ENCODE peak calls at places on chromosomes 1 and 21, in five cellular contexts. P is spleen, B is astrocyte of the cerebellum, V is ascending aorta, D is heart right ventricle. G is an unnamed sample.

GRCh38 chr1:8496473-8496872 is 178.6 kb downstream of the SLC45A1 start:
- DNase-seq in P (no peak), B (no peak), V (no peak), D (no peak), G (no peak)

GRCh38 chr1:6423321-6423999 is 1.1 kb upstream of the ESPN start:
- DNase-seq in P (peak), B (peak), V (no peak), D (no peak), G (no peak)

GRCh38 chr1:162336621-162337020 is 40.0 kb downstream of the SPATA46 start:
- DNase-seq in P (no peak), B (no peak), V (no peak), D (no peak), G (no peak)

GRCh38 chr1:109895720-109896504 is 14.7 kb upstream of the CSF1 start:
- DNase-seq in P (peak), B (no peak), V (no peak), D (peak), G (no peak)

GRCh38 chr1:37776946-37777516 is 12.1 kb upstream of the EPHA10 start:
- DNase-seq in P (no peak), B (no peak), V (no peak), D (no peak), G (no peak)

GRCh38 chr1:236403905-236404696 is 10.0 kb downstream of the EDARADD start:
- DNase-seq in P (no peak), B (no peak), V (no peak), D (no peak), G (no peak)

GRCh38 chr1:172977296-172978027 is 73.3 kb downstream of the TNFSF18 start:
- DNase-seq in P (no peak), B (no peak), V (no peak), D (no peak), G (no peak)

GRCh38 chr1:5333326-5333725 is 658.9 kb downstream of the NPHP4 start:
- DNase-seq in P (no peak), B (no peak), V (no peak), D (no peak), G (no peak)

GRCh38 chr21:33441489-33442477 is 38.0 kb downstream of the TMEM50B start:
- DNase-seq in P (peak), B (peak), V (no peak), D (peak), G (peak)

GRCh38 chr1:10830961-10831669 is 34.7 kb upstream of the CASZ1 start:
- DNase-seq in P (no peak), B (no peak), V (no peak), D (no peak), G (no peak)

GRCh38 chr1:56081151-56081550 is 498.2 kb downstream of the PLPP3 start:
- DNase-seq in P (no peak), B (no peak), V (no peak), D (peak), G (no peak)

GRCh38 chr1:224510880-224511645 is 76.5 kb upstream of the WDR26 start:
- DNase-seq in P (no peak), B (peak), V (no peak), D (no peak), G (no peak)

GRCh38 chr1:203644191-203644590 is 17.6 kb downstream of the ATP2B4 start:
- DNase-seq in P (no peak), B (no peak), V (no peak), D (no peak), G (no peak)

GRCh38 chr1:12153181-12153785 is 13.5 kb upstream of the TNFRSF1B start:
- DNase-seq in P (peak), B (no peak), V (peak), D (peak), G (peak)

GRCh38 chr1:110525250-110525597 is 6.2 kb upstream of the KCNA10 start:
- DNase-seq in P (no peak), B (no peak), V (no peak), D (no peak), G (no peak)

GRCh38 chr1:199064971-199065370 is 426.1 kb downstream of the PTPRC start:
- DNase-seq in P (no peak), B (no peak), V (no peak), D (no peak), G (no peak)

GRCh38 chr1:241591317-241591716 is 48.9 kb downstream of the CHML start:
- DNase-seq in P (no peak), B (no peak), V (no peak), D (no peak), G (no peak)

GRCh38 chr21:16535100-16535418 is 805.3 kb downstream of the USP25 start:
- DNase-seq in P (no peak), B (peak), V (peak), D (peak), G (no peak)

GRCh38 chr1:68916227-68916853 is 419.5 kb upstream of the DEPDC1 start:
- DNase-seq in P (no peak), B (peak), V (no peak), D (peak), G (no peak)

GRCh38 chr1:112318698-112319370 is 77.2 kb upstream of the CTTNBP2NL start:
- DNase-seq in P (no peak), B (no peak), V (no peak), D (no peak), G (no peak)

GRCh38 chr1:159937014-159937750 is 8.2 kb downstream of the IGSF9 start:
- DNase-seq in P (no peak), B (no peak), V (no peak), D (no peak), G (no peak)

GRCh38 chr1:111769517-111770146 is 13.9 kb downstream of the DDX20 start:
- DNase-seq in P (no peak), B (peak), V (no peak), D (peak), G (no peak)

GRCh38 chr1:31798433-31799195 is 17.2 kb downstream of the SPOCD1 start:
- DNase-seq in P (peak), B (peak), V (no peak), D (no peak), G (peak)

GRCh38 chr1:183792300-183792699 is 12.6 kb upstream of the RGL1 start:
- DNase-seq in P (no peak), B (no peak), V (no peak), D (no peak), G (no peak)

GRCh38 chr1:3359346-3360157 is 94.9 kb upstream of the ARHGEF16 start:
- DNase-seq in P (no peak), B (no peak), V (no peak), D (no peak), G (no peak)

GRCh38 chr21:36207577-36208320 is 51.1 kb downstream of the DOP1B start:
- DNase-seq in P (no peak), B (peak), V (no peak), D (no peak), G (no peak)

GRCh38 chr1:21584096-21584495 is 74.9 kb downstream of the ALPL start:
- DNase-seq in P (no peak), B (no peak), V (no peak), D (no peak), G (no peak)

GRCh38 chr1:206004821-206005220 is 1.6 kb upstream of the RAB7B start:
- DNase-seq in P (no peak), B (no peak), V (no peak), D (no peak), G (no peak)

GRCh38 chr21:14864211-14865021 is 200.4 kb downstream of the NRIP1 start:
- DNase-seq in P (peak), B (peak), V (peak), D (peak), G (no peak)

GRCh38 chr1:218991089-218991488 is 182.6 kb upstream of the LYPLAL1 start:
- DNase-seq in P (no peak), B (no peak), V (no peak), D (no peak), G (no peak)

GRCh38 chr1:119659628-119660027 is 11.6 kb upstream of the ZNF697 start:
- DNase-seq in P (no peak), B (no peak), V (no peak), D (peak), G (no peak)

GRCh38 chr21:45264919-45265515 is 22.7 kb downstream of the POFUT2 start:
- DNase-seq in P (peak), B (no peak), V (no peak), D (no peak), G (no peak)

GRCh38 chr1:170491291-170491690 is 40.7 kb upstream of the GORAB start:
- DNase-seq in P (no peak), B (no peak), V (no peak), D (no peak), G (no peak)

GRCh38 chr1:18540136-18540765 is 59.5 kb downstream of the KLHDC7A start:
- DNase-seq in P (no peak), B (no peak), V (no peak), D (no peak), G (no peak)

GRCh38 chr1:38476111-38476783 is 383.3 kb downstream of the RRAGC start:
- DNase-seq in P (peak), B (no peak), V (no peak), D (no peak), G (no peak)

GRCh38 chr1:55213029-55213884 is 1.9 kb downstream of the USP24 start:
- DNase-seq in P (no peak), B (no peak), V (no peak), D (no peak), G (no peak)

GRCh38 chr1:90000934-90001676 is 6.2 kb downstream of the ZNF326 start:
- DNase-seq in P (no peak), B (no peak), V (no peak), D (no peak), G (no peak)

GRCh38 chr1:211329764-211330201 is 3.1 kb downstream of the TRAF5 start:
- DNase-seq in P (no peak), B (no peak), V (no peak), D (no peak), G (no peak)

GRCh38 chr1:235060607-235061470 is 67.8 kb downstream of the TOMM20 start:
- DNase-seq in P (no peak), B (no peak), V (no peak), D (no peak), G (no peak)

GRCh38 chr1:101236546-101237228 is at the start of gene S1PR1:
- DNase-seq in P (peak), B (no peak), V (no peak), D (peak), G (no peak)

GRCh38 chr1:101238681-101239094 is 1.9 kb downstream of the S1PR1 start:
- DNase-seq in P (peak), B (peak), V (peak), D (peak), G (peak)

GRCh38 chr1:101239095-101240040 is 2.5 kb downstream of the S1PR1 start:
- DNase-seq in P (peak), B (no peak), V (no peak), D (no peak), G (no peak)

GRCh38 chr1:101237229-101237837 is 514 bp downstream of the S1PR1 start:
- DNase-seq in P (no peak), B (no peak), V (no peak), D (no peak), G (peak)

DNA sequence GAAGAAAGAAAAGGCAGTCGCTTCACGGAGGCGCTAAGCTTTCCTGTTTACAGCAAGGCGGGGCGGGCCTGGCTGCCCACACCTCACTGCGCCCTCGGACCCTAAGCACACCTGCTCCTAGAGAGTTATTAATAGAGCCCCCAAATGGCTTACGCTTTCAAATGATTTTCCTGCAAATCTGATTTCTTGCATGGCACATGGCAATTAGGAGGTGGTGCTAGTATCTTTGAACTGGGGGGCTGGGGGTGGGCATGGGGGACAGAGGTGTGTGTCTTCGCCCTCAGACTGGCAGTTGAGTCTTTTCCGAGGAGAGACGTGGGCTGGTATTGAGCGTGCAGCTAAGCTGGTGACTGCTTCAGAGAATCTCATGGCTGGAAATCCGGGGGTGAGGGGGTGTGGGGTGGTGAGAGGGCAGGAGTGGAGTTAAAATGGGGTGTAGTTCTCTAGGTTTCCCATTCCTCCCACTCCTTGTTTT is 1.3 kb downstream of the S1PR1 start:
- DNase-seq in P (peak), B (no peak), V (no peak), D (no peak), G (no peak)
- H3K4me3 ChIP-seq in P (peak), B (peak), V (peak), D (peak), G (peak)

DNA sequence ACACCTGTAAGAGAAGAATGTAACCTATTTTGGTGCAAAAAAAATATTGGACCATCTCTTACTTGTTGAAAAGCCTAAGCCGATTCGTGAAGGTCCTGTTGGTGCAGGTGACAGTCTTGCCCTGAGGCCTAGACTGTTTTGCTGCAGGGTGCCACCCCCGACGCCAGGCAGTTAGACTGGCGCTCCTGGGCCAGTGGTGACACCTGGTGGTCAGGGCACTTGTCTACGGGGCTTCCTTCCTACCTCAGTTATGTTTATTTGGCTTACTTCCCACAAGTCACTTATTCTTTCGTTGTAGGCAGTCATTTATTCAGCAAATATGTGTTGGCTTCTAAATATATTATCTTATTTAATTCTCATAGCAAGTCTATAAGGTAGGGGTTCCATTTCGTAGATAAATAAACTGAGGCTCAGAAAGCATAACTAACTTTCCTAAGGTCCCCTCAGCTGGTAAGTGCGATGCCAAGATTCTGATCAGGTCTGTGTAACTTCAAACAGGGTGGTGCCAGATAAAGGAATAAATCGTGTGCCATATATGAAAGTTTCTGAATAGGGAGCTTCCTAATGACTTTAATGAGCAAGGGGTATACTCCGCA is 1.9 kb downstream of the EEIG2 start:
- DNase-seq in P (peak), B (no peak), V (no peak), D (peak), G (no peak)
- TF ChIP-seq CTCF in P (peak), B (peak), V (peak), D (peak), G (peak)

DNA sequence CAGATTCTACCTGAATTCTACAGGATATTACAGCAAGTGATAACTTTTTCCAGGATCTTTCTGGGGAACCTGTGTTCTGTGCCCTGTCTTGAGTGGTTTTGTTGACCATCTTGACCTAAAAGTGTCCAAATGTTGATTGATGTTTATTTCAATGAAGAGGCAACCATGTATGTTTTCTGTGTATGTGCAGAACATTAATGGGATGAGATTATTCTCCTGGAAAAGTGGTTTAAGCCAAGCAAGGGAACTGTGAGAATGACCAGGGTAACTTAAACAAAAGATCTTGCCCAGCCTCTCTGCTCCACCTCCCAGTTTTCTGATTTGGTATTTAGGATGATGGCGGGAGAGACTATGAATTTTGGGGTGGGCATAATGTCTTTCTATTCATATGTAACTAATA is 1.0 kb upstream of the SAMD13 start:
- DNase-seq in P (no peak), B (no peak), V (no peak), D (no peak), G (no peak)
- H3K4me3 ChIP-seq in P (peak), B (no peak), V (no peak), D (no peak), G (no peak)

GRCh38 chr1:222004784-222005183 is 262.9 kb upstream of the DUSP10 start:
- DNase-seq in P (no peak), B (no peak), V (no peak), D (no peak), G (no peak)

GRCh38 chr1:222010306-222010705 is 268.4 kb upstream of the DUSP10 start:
- DNase-seq in P (no peak), B (no peak), V (no peak), D (no peak), G (no peak)

GRCh38 chr1:222006715-222007114 is 264.8 kb upstream of the DUSP10 start:
- DNase-seq in P (no peak), B (no peak), V (no peak), D (no peak), G (no peak)

GRCh38 chr1:222012816-222013215 is 270.9 kb upstream of the DUSP10 start:
- DNase-seq in P (no peak), B (no peak), V (no peak), D (no peak), G (no peak)

DNA sequence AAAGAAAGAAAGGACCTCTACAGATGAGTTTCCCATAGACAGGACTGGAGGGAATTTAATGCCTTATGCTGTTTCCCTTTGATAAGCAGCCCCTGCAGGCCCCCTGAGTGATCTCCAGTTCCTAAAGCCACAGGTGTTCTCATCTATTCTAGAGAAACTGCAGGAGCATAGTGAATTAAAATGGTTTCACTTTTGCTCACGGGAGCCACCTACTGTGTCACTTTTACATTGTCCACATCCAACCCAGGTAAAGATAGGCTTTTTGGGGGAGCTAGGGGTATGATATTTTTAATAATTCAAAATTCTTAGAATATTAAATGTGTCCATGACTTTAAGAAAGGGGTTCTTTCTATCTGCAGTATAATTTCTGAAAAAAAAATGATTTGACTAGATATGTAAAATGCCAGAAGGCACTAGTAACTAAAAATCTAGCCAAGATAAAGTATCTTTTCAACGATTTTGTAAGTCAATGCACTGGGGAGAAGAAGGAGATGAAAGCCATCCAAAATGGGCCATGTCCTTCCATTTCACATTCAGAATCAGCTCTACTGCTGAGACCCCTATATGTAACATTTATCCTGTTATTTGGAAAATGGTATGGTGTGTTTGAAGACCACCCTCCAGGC is 267.3 kb upstream of the DUSP10 start:
- DNase-seq in P (no peak), B (no peak), V (no peak), D (no peak), G (no peak)
- TF ChIP-seq CTCF in P (no peak), B (peak), V (no peak), D (peak), G (peak)

G was measured in AG04449.